ENCODE peak calls at places on chromosomes 11 and 22, in four cellular contexts. O is smooth muscle cell of the brain vasculature, R is NCI-H2081, W is lower leg skin. U is an unnamed sample.
A peak's percentile ranks its signal among the peaks of the same experiment; 100 is the strongest.

GRCh38 chr11:45212566-45213315 is 66.3 kb downstream of the PRDM11 start:
- DNase-seq in R (no peak), O (no peak), W (no peak), U (no peak)

GRCh38 chr11:21810650-21811049 is 382.2 kb upstream of the ANO5 start:
- DNase-seq in O (no peak), W (no peak), R (no peak), U (peak; percentile 53)

GRCh38 chr11:116199182-116199581 is 573.6 kb downstream of the BUD13 start:
- DNase-seq in W (no peak), R (peak; percentile 84), O (no peak), U (no peak)

GRCh38 chr11:27701262-27702105 is 1.2 kb upstream of the BDNF start:
- DNase-seq in W (no peak), O (no peak), R (peak; percentile 30), U (no peak)

GRCh38 chr22:42773161-42773560 is 52.5 kb upstream of the A4GALT start:
- DNase-seq in O (no peak), W (no peak), R (no peak), U (no peak)

GRCh38 chr11:14411818-14412217 is 52.8 kb upstream of the RRAS2 start:
- DNase-seq in W (peak; percentile 59), R (no peak), O (no peak), U (no peak)

GRCh38 chr11:19018901-19019300 is 41.6 kb downstream of the MRGPRX2 start:
- DNase-seq in R (no peak), O (no peak), W (no peak), U (no peak)

GRCh38 chr11:2530131-2530854 is 85.5 kb downstream of the KCNQ1 start:
- DNase-seq in R (no peak), W (no peak), O (no peak), U (no peak)

GRCh38 chr22:36197601-36198146 is 3.9 kb downstream of the APOL4 start:
- DNase-seq in R (no peak), O (no peak), W (no peak), U (peak; percentile 5)

GRCh38 chr11:11451501-11452005 is 98.5 kb upstream of the CSNK2A3 start:
- DNase-seq in W (no peak), R (no peak), O (no peak), U (no peak)

GRCh38 chr11:22677153-22677890 is 10.9 kb downstream of the GAS2 start:
- DNase-seq in R (no peak), W (no peak), O (no peak), U (no peak)

GRCh38 chr11:33582636-33583325 is 117.8 kb downstream of the C11orf91 start:
- DNase-seq in O (no peak), W (no peak), R (no peak), U (no peak)

GRCh38 chr11:118052581-118053206 is 24.2 kb upstream of the TMPRSS4 start:
- DNase-seq in O (no peak), W (no peak), R (no peak), U (no peak)

GRCh38 chr11:78079232-78080083 is at the start of gene NDUFC2:
- DNase-seq in O (peak; percentile 73), R (peak; percentile 77), W (peak; percentile 63), U (peak; percentile 13)

GRCh38 chr11:83161610-83162199 is 4.8 kb downstream of the PCF11 start:
- DNase-seq in W (no peak), R (no peak), O (no peak), U (no peak)

GRCh38 chr11:112042161-112042960 is 17.2 kb downstream of the DLAT start:
- DNase-seq in W (no peak), R (no peak), O (no peak), U (no peak)

GRCh38 chr22:17260950-17261349 is 41.7 kb upstream of the ADA2 start:
- DNase-seq in W (no peak), O (no peak), R (no peak), U (no peak)

GRCh38 chr11:88098289-88098688 is 77.0 kb downstream of the RAB38 start:
- DNase-seq in O (no peak), W (no peak), R (no peak), U (no peak)

GRCh38 chr11:16982256-16982671 is 31.9 kb downstream of the PLEKHA7 start:
- DNase-seq in R (no peak), W (no peak), O (no peak), U (no peak)

GRCh38 chr11:20599424-20600346 is at the start of gene SLC6A5:
- DNase-seq in R (no peak), O (peak; percentile 3), W (no peak), U (no peak)

GRCh38 chr11:85787809-85788805 is 22.8 kb downstream of the SYTL2 start:
- DNase-seq in O (no peak), W (no peak), R (no peak), U (no peak)

GRCh38 chr11:65078151-65078550 is 5.7 kb downstream of the CDCA5 start:
- DNase-seq in W (no peak), R (no peak), O (no peak), U (no peak)

GRCh38 chr11:34266090-34266912 is 91.5 kb downstream of the ABTB2 start:
- DNase-seq in W (no peak), R (no peak), O (peak; percentile 89), U (no peak)

GRCh38 chr11:43518407-43519165 is 159.9 kb downstream of the TTC17 start:
- DNase-seq in W (no peak), R (no peak), O (no peak), U (no peak)

GRCh38 chr22:46797355-46797754 is 34.9 kb downstream of the TBC1D22A start:
- DNase-seq in O (no peak), R (no peak), W (no peak), U (no peak)

GRCh38 chr11:19433791-19434190 is 193.0 kb upstream of the E2F8 start:
- DNase-seq in O (no peak), W (no peak), R (no peak), U (no peak)